ENCODE peak calls at places on chromosome 4, in four cellular contexts. L, S, N and H are unnamed samples.

GRCh38 chr4:105291920-105292319 is 145.2 kb downstream of the TET2 start:
- DNase-seq in L (no peak), N (no peak), S (no peak), H (peak; percentile 12)

GRCh38 chr4:54784188-54784671 is 126.5 kb downstream of the KIT start:
- DNase-seq in S (peak; percentile 34), N (peak; percentile 85), L (peak; percentile 60), H (peak; percentile 85)

GRCh38 chr4:124455671-124456070 is 256.9 kb downstream of the ANKRD50 start:
- DNase-seq in N (no peak), S (no peak), L (no peak), H (no peak)

GRCh38 chr4:89067407-89067806 is 10.4 kb upstream of the FAM13A start:
- DNase-seq in L (no peak), S (peak; percentile 45), N (no peak), H (no peak)

GRCh38 chr4:56241500-56241899 is 145.8 kb downstream of the AASDH start:
- DNase-seq in N (no peak), L (no peak), S (no peak), H (no peak)

GRCh38 chr4:81471361-81472248 is at the start of gene RASGEF1B:
- DNase-seq in S (peak; percentile 70), L (peak; percentile 90), N (peak; percentile 93), H (peak; percentile 66)

GRCh38 chr4:90904018-90904417 is 776.8 kb downstream of the CCSER1 start:
- DNase-seq in L (no peak), S (no peak), N (no peak), H (no peak)

GRCh38 chr4:141307241-141307689 is 86.6 kb downstream of the ZNF330 start:
- DNase-seq in N (peak; percentile 68), L (peak; percentile 74), S (peak; percentile 90), H (peak; percentile 77)

GRCh38 chr4:36224969-36225903 is 19.1 kb downstream of the ARAP2 start:
- DNase-seq in N (no peak), S (no peak), L (no peak), H (no peak)

GRCh38 chr4:75708218-75708691 is 16.1 kb upstream of the USO1 start:
- DNase-seq in L (no peak), S (no peak), N (no peak), H (peak; percentile 37)

GRCh38 chr4:20251796-20252655 is at the start of gene SLIT2:
- DNase-seq in N (peak; percentile 90), S (peak; percentile 78), L (peak; percentile 94), H (peak; percentile 84)

GRCh38 chr4:15793506-15794363 is 15.6 kb downstream of the CD38 start:
- DNase-seq in L (no peak), S (no peak), N (no peak), H (peak; percentile 31)
- H3K4me3 ChIP-seq in L (no peak overlapping the region), S (no peak overlapping the region), N (no peak overlapping the region), H (no peak overlapping the region)

GRCh38 chr4:65021737-65022136 is 612.5 kb upstream of the TECRL start:
- DNase-seq in S (no peak), L (peak; percentile 44), N (no peak), H (no peak)
- TF ChIP-seq CTCF in S (no peak), L (no peak), N (no peak), H (no peak)

DNA sequence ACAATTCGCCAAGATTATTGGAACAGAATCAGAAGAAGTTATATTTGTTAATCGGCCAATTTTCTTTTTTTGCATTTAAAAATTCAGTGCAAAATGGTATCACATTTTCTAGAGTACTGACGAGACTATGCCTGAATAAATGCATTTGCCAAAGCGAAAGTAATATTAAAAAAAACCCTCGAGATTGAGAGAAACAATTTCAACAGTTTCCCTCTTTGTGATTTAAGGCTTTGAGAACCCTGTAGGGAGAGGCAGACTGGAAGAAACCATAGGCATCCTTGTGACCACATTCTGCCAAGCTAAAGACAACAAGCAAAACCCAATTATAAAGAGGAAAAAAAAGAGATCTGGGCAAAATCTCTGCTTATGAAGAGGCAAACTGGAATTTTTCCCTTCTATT is 218.1 kb upstream of the GK2 start:
- DNase-seq in L (no peak), S (no peak), N (no peak), H (no peak)
- H3K4me3 ChIP-seq in L (no peak overlapping the region), S (peak overlapping the region; percentile 50), N (peak overlapping the region; percentile 17), H (no peak overlapping the region)

GRCh38 chr4:146585761-146586333 is 52.8 kb upstream of the POU4F2 start:
- DNase-seq in N (no peak), S (peak; percentile 41), L (no peak), H (peak; percentile 78)

GRCh38 chr4:146577111-146577510 is 55.4 kb upstream of the SLC10A7 start:
- DNase-seq in N (no peak), S (peak; percentile 35), L (no peak), H (peak; percentile 11)

DNA sequence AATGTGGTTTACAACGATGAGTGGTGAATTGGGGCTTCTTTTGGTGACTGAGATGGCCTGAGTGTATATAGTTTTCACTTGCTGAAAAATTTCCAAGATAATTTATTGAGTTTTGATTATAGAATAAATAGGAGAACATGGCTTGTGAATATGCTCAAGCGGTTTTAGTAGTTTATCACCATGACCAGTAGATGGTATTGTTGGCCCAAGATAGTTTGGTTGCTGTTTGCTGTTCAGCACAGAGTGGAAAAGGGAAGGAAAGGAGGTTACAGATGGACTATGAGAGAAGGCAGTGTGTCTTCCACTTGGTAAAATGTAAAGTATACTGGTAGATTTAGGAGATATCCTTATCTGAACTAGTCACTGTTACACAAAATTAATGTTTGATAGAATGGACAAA is 55.8 kb upstream of the POU4F2 start:
- DNase-seq in N (no peak), S (no peak), L (no peak), H (peak; percentile 19)
- TF ChIP-seq CTCF in N (no peak), S (no peak), L (no peak), H (no peak)